ENCODE peak calls at places on chromosomes 11 and 22, in eight cellular contexts. S, L, E, J, Q, G, V and A are unnamed samples.

GRCh38 chr11:134261626-134262488 is 8.5 kb downstream of the ACAD8 start:
- DNase-seq in L (no peak), V (no peak), S (no peak), Q (no peak), E (peak), G (peak), J (peak), A (no peak)

GRCh38 chr11:63761173-63761572 is 7.4 kb downstream of the ZFTA start:
- DNase-seq in J (no peak), Q (no peak), L (no peak), G (no peak), S (no peak), V (no peak), E (no peak), A (no peak)

GRCh38 chr22:38069372-38070249 is 12.4 kb downstream of the PICK1 start:
- DNase-seq in J (peak), G (no peak), S (peak), Q (no peak), V (no peak), E (no peak), L (no peak), A (no peak)

GRCh38 chr11:103378931-103379330 is 269.7 kb downstream of the DYNC2H1 start:
- DNase-seq in S (no peak), J (peak), V (no peak), E (no peak), L (no peak), Q (no peak), G (no peak), A (no peak)

GRCh38 chr11:61978703-61979661 is 11.5 kb upstream of the FTH1 start:
- DNase-seq in V (no peak), J (peak), L (peak), G (no peak), Q (peak), E (no peak), S (no peak), A (no peak)

GRCh38 chr22:40654522-40655167 is 18.1 kb upstream of the MRTFA start:
- DNase-seq in Q (peak), S (no peak), J (peak), L (no peak), G (no peak), V (no peak), E (peak), A (no peak)

GRCh38 chr11:125128450-125128849 is 17.0 kb upstream of the TMEM218 start:
- DNase-seq in L (no peak), G (no peak), S (no peak), J (peak), E (no peak), Q (peak), V (no peak), A (no peak)

GRCh38 chr11:1777737-1778136 is 14.0 kb upstream of the CTSD start:
- DNase-seq in V (no peak), G (no peak), J (no peak), L (peak), S (no peak), E (no peak), Q (no peak), A (no peak)

GRCh38 chr11:101034076-101034475 is 95.5 kb downstream of the PGR start:
- DNase-seq in Q (no peak), J (peak), L (no peak), E (no peak), V (no peak), G (no peak), S (peak), A (no peak)

GRCh38 chr11:62144641-62145255 is 20.9 kb downstream of the INCENP start:
- DNase-seq in Q (no peak), G (peak), V (no peak), J (no peak), S (no peak), E (no peak), L (peak), A (peak)

GRCh38 chr22:23103199-23103954 is 33.1 kb downstream of the GNAZ start:
- DNase-seq in E (no peak), S (no peak), Q (no peak), G (no peak), L (no peak), J (no peak), V (no peak), A (no peak)

GRCh38 chr22:24681236-24681635 is 78.2 kb downstream of the GGT1 start:
- DNase-seq in Q (peak), V (no peak), S (no peak), G (no peak), J (peak), E (no peak), L (no peak), A (no peak)

GRCh38 chr11:61011239-61011870 is 39.9 kb downstream of the CD6 start:
- DNase-seq in J (no peak), V (no peak), G (no peak), E (no peak), Q (no peak), S (no peak), L (no peak), A (no peak)

GRCh38 chr11:64865286-64866172 is 12.9 kb downstream of the EHD1 start:
- DNase-seq in S (no peak), V (no peak), G (no peak), J (peak), L (no peak), Q (peak), E (no peak), A (no peak)

GRCh38 chr11:122979815-122980656 is 1.6 kb downstream of the BSX start:
- DNase-seq in S (no peak), L (no peak), G (no peak), J (no peak), V (no peak), Q (no peak), E (no peak), A (no peak)

GRCh38 chr11:121741954-121742361 is 289.2 kb upstream of the SORL1-AS1 start:
- DNase-seq in G (no peak), J (peak), S (peak), L (no peak), E (no peak), V (no peak), Q (peak), A (no peak)

GRCh38 chr11:15006139-15006759 is 34.1 kb upstream of the CALCA start:
- DNase-seq in G (no peak), Q (peak), V (no peak), L (no peak), J (peak), S (no peak), E (no peak), A (no peak)

GRCh38 chr22:42368379-42369249 is 63.6 kb downstream of the NFAM1 start:
- DNase-seq in V (no peak), E (no peak), S (peak), J (no peak), L (no peak), Q (no peak), G (peak), A (no peak)

GRCh38 chr22:38953577-38954413 is 3.6 kb upstream of the APOBEC3A start:
- DNase-seq in E (peak), J (no peak), V (peak), L (no peak), G (no peak), Q (no peak), S (peak), A (no peak)

GRCh38 chr11:57463596-57464342 is 3.4 kb downstream of the RTN4RL2 start:
- DNase-seq in L (no peak), E (no peak), S (no peak), V (no peak), Q (no peak), J (no peak), G (no peak), A (no peak)

GRCh38 chr11:121389651-121390050 is 62.5 kb upstream of the SORL1 start:
- DNase-seq in G (no peak), V (no peak), Q (peak), J (no peak), L (no peak), E (no peak), S (peak), A (no peak)

GRCh38 chr22:49582171-49582570 is 245.5 kb downstream of the BRD1 start:
- DNase-seq in S (no peak), J (no peak), L (no peak), G (no peak), E (no peak), V (no peak), Q (no peak), A (no peak)

GRCh38 chr22:50315289-50316113 is 8.1 kb upstream of the PLXNB2 start:
- DNase-seq in E (no peak), J (no peak), S (peak), L (no peak), G (no peak), V (no peak), Q (no peak), A (no peak)

GRCh38 chr11:7534030-7534378 is 20.2 kb downstream of the PPFIBP2 start:
- DNase-seq in Q (no peak), S (no peak), L (no peak), J (no peak), G (no peak), E (no peak), V (no peak), A (no peak)

GRCh38 chr11:24391165-24391564 is 105.7 kb upstream of the LUZP2 start:
- DNase-seq in Q (peak), J (peak), L (no peak), S (no peak), E (no peak), G (no peak), V (no peak), A (no peak)

GRCh38 chr11:69400769-69401590 is 80.5 kb upstream of the LINC01488 start:
- DNase-seq in Q (no peak), G (no peak), S (peak), J (no peak), E (no peak), L (peak), V (no peak), A (no peak)

GRCh38 chr11:87144266-87144665 is 106.5 kb downstream of the TMEM135 start:
- DNase-seq in J (no peak), E (no peak), S (no peak), G (no peak), V (no peak), L (no peak), Q (no peak), A (no peak)

GRCh38 chr22:35842954-35843353 is 125.3 kb downstream of the APOL5 start:
- DNase-seq in S (no peak), L (no peak), J (peak), G (no peak), E (peak), V (no peak), Q (peak), A (no peak)

DNA sequence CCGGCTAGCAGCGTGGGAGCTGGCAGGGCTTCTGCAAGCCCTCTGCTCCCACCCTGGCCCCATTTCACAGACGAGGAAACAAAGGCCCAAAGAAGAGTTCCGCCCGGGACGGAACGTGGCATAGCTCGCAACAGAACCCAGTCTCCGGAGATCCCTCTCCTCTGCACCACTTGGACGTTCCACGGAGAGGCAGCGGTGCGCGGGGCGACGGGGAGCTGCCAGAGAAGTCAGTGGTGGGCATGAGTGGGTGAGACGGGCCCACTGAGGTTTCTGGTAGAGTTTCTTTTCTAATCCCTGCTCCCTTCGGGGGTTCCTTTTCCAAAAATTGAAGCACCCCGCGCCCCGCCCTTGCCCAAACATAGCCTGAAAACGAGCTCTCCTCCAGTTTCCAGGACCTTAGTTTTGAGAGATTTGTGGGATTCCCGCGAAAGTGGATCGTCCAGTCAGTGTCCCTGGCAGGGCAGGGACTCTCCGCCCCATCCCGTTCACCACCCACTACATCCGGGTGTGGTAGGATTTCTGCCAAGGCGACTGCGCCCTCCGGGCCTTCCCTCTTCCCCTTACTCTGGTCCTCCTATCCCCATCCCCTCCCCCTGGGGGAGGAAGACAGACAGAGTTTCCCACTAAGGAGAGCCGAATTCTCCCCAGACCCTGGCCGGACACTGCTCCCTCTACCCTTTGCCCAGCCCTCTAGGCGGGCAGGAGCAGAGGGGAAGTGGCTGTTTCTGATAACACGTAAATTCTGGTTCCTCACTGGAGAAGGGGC is 764 bp upstream of the NECTIN1 start:
- DNase-seq in G (no peak), E (peak), J (peak), S (peak), V (no peak), Q (peak), L (peak), A (no peak)
- TF ChIP-seq CTCF in G (peak), E (peak), J (peak), S (no peak), V (peak), Q (no peak), L (peak), A (peak)

DNA sequence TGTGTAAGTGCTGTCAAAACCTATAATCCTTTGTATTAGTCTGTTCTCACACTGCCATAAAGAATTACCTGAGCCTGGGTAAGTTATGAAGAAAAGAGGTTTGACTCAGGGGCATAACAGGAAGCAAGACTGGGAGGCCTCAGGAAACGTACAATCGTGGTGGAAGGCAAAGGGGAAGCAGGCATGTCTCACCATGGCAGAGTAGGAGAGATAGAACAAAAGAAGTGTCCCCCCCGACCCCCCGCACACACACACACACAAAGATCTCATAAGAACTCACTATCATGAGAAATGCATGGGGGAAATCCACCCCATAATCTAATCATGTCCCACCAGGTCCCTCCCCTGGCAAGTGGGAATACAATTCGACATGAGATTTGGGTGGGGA is 2.3 kb upstream of the USP28 start:
- DNase-seq in J (no peak), E (no peak), S (no peak), V (no peak), L (no peak), Q (no peak), G (no peak), A (no peak)
- TF ChIP-seq CTCF in J (no peak), E (no peak), S (no peak), V (no peak), L (no peak), Q (no peak), G (no peak), A (no peak)

GRCh38 chr11:17476317-17477083 is at the start of gene ABCC8:
- DNase-seq in J (no peak), G (no peak), E (no peak), Q (no peak), V (no peak), L (no peak), S (no peak), A (no peak)
- TF ChIP-seq CTCF in J (no peak), G (no peak), E (no peak), Q (no peak), V (no peak), L (no peak), S (no peak), A (no peak)

DNA sequence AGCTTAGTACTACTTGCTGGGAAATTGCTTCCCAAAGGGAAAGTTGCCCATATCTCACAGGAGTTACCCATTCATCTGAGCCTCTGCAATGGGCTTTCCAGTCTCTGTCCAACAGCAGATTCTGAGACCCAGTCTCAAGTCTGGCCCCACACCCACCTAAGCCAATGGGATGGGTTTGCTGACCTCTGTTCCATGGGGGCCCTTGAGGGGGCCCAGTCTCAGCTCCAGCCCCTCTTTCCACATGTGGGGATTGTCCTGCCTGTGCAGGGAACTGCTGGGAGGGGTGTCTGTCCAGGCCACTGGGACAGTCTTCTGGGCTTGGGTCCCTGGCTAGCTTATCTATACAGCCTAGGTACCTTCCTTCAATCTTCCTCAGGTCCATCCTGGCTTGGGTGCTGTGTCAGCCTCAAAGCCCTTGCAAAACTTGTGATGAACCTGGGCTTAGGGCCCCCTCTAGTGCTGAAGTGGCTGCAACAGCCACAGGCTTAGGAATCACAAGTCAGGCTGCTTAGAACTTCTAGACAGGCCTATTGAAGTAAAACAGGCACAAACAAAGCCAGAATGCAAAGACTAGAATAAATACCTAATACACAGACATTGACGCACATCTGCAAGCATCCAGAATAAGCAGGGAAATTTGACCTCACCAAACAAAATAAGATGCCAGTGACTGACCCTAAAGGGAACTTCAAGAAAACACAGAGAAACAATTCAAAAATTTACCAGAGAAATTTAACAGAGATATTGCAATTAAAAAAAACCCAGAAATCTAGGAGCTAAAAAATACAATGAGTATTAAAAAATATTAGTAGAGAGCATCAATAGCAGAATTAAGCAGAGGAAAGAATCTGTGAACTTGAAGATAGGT is 11.7 kb upstream of the PATL1 start:
- DNase-seq in E (peak), J (peak), L (peak), S (no peak), V (peak), G (peak), Q (peak), A (no peak)
- TF ChIP-seq CTCF in E (peak), J (peak), L (peak), S (peak), V (peak), G (peak), Q (peak), A (peak)